ENCODE peak calls at places on chromosomes 6 and 20, in four cellular contexts. One of them, this sample, is unnamed.

GRCh38 chr6:160042014-160042773 is 73.3 kb downstream of the IGF2R start:
- DNase-seq in G401: no peak
- DNase-seq in fibroblast of mammary gland: peak
- DNase-seq in Calu3: no peak
- DNase-seq in this sample: peak

GRCh38 chr6:163892814-163893561 is 478.5 kb downstream of the QKI start:
- DNase-seq in G401: no peak
- DNase-seq in fibroblast of mammary gland: no peak
- DNase-seq in Calu3: no peak
- DNase-seq in this sample: no peak

GRCh38 chr6:131808460-131809269 is 845 bp downstream of the ENPP1 start:
- DNase-seq in G401: no peak
- DNase-seq in fibroblast of mammary gland: no peak
- DNase-seq in Calu3: no peak
- DNase-seq in this sample: no peak

GRCh38 chr20:61899971-61900370 is 165.7 kb downstream of the TAF4 start:
- DNase-seq in G401: peak
- DNase-seq in fibroblast of mammary gland: no peak
- DNase-seq in Calu3: no peak
- DNase-seq in this sample: no peak

GRCh38 chr6:111573118-111573883 is 32.4 kb downstream of the TRAF3IP2 start:
- DNase-seq in G401: peak
- DNase-seq in fibroblast of mammary gland: peak
- DNase-seq in Calu3: no peak
- DNase-seq in this sample: peak

GRCh38 chr20:43388267-43389081 is 69.2 kb upstream of the SRSF6 start:
- DNase-seq in G401: no peak
- DNase-seq in fibroblast of mammary gland: peak
- DNase-seq in Calu3: no peak
- DNase-seq in this sample: peak

GRCh38 chr20:61739086-61739831 is 326.4 kb downstream of the TAF4 start:
- DNase-seq in G401: no peak
- DNase-seq in fibroblast of mammary gland: no peak
- DNase-seq in Calu3: no peak
- DNase-seq in this sample: no peak

GRCh38 chr6:124002377-124003081 is 198.9 kb downstream of the NKAIN2 start:
- DNase-seq in G401: peak
- DNase-seq in fibroblast of mammary gland: no peak
- DNase-seq in Calu3: no peak
- DNase-seq in this sample: no peak

GRCh38 chr6:1136415-1136774 is 175.5 kb upstream of the FOXQ1 start:
- DNase-seq in G401: peak
- DNase-seq in fibroblast of mammary gland: peak
- DNase-seq in Calu3: no peak
- DNase-seq in this sample: peak

GRCh38 chr6:22888147-22888831 is 318.9 kb downstream of the HDGFL1 start:
- DNase-seq in G401: no peak
- DNase-seq in fibroblast of mammary gland: no peak
- DNase-seq in Calu3: peak
- DNase-seq in this sample: peak

GRCh38 chr6:27650620-27651370 is 177.9 kb upstream of the ZNF184 start:
- DNase-seq in G401: peak
- DNase-seq in fibroblast of mammary gland: peak
- DNase-seq in Calu3: peak
- DNase-seq in this sample: no peak

GRCh38 chr20:34579936-34580587 is 21.5 kb downstream of the MAP1LC3A start:
- DNase-seq in G401: no peak
- DNase-seq in fibroblast of mammary gland: no peak
- DNase-seq in Calu3: no peak
- DNase-seq in this sample: peak

GRCh38 chr6:163349001-163349680 is 65.4 kb upstream of the QKI start:
- DNase-seq in G401: peak
- DNase-seq in fibroblast of mammary gland: no peak
- DNase-seq in Calu3: no peak
- DNase-seq in this sample: no peak

GRCh38 chr6:5275497-5275896 is 14.2 kb downstream of the FARS2 start:
- DNase-seq in G401: no peak
- DNase-seq in fibroblast of mammary gland: no peak
- DNase-seq in Calu3: no peak
- DNase-seq in this sample: no peak

This sample was measured in AG10803.